ENCODE peak calls at places on chromosomes 2 and 18, in seven cellular contexts. L is lower lobe of right lung, D is foreskin keratinocyte, P is progenitor cell of endocrine pancreas, I is GM10248, K is HCT116, A is AG04449. X is an unnamed sample.

GRCh38 chr2:208254118-208254870 is 577 bp downstream of the IDH1 start:
- DNase-seq in L (peak), D (peak), P (peak), I (peak), K (peak), A (no peak), X (peak)

GRCh38 chr18:45958730-45959129 is 8.4 kb downstream of the EPG5 start:
- DNase-seq in L (no peak), D (no peak), P (no peak), I (no peak), K (no peak), A (no peak), X (no peak)

GRCh38 chr18:37243756-37244155 is 321.8 kb downstream of the CELF4 start:
- DNase-seq in L (no peak), D (no peak), P (no peak), I (no peak), K (no peak), A (no peak), X (no peak)

GRCh38 chr2:86301010-86301409 is 36.4 kb downstream of the REEP1 start:
- DNase-seq in L (no peak), D (no peak), P (no peak), I (no peak), K (no peak), A (no peak), X (no peak)

GRCh38 chr2:241981076-241981700 is 111.7 kb downstream of the RTP5 start:
- DNase-seq in L (no peak), D (no peak), P (no peak), I (no peak), K (no peak), A (no peak), X (no peak)

GRCh38 chr2:223590964-223591363 is 11.2 kb downstream of the SCG2 start:
- DNase-seq in L (no peak), D (no peak), P (no peak), I (no peak), K (no peak), A (no peak), X (no peak)

GRCh38 chr2:130873700-130874346 is 37.1 kb downstream of the ARHGEF4 start:
- DNase-seq in L (peak), D (no peak), P (peak), I (peak), K (peak), A (no peak), X (peak)

GRCh38 chr2:129903586-129904425 is 75.7 kb upstream of the RAB6C start:
- DNase-seq in L (no peak), D (no peak), P (peak), I (no peak), K (no peak), A (no peak), X (no peak)

GRCh38 chr2:239598011-239598731 is 197.4 kb upstream of the HDAC4 start:
- DNase-seq in L (peak), D (no peak), P (peak), I (no peak), K (no peak), A (no peak), X (no peak)

GRCh38 chr2:6782523-6783061 is 83.1 kb downstream of the CMPK2 start:
- DNase-seq in L (peak), D (no peak), P (no peak), I (no peak), K (no peak), A (no peak), X (no peak)

GRCh38 chr2:47046271-47046670 is 108.8 kb downstream of the STPG4 start:
- DNase-seq in L (no peak), D (no peak), P (no peak), I (no peak), K (no peak), A (no peak), X (no peak)

GRCh38 chr2:226777611-226778010 is 22.0 kb downstream of the IRS1 start:
- DNase-seq in L (no peak), D (no peak), P (no peak), I (no peak), K (no peak), A (no peak), X (no peak)

GRCh38 chr2:182870227-182870626 is 3.8 kb upstream of the FRZB start:
- DNase-seq in L (no peak), D (no peak), P (no peak), I (peak), K (peak), A (no peak), X (peak)

GRCh38 chr2:223008162-223008561 is 43.8 kb upstream of the KCNE4 start:
- DNase-seq in L (no peak), D (no peak), P (no peak), I (no peak), K (no peak), A (peak), X (no peak)

GRCh38 chr18:2150566-2150965 is 420.7 kb downstream of the METTL4 start:
- DNase-seq in L (no peak), D (no peak), P (no peak), I (no peak), K (no peak), A (no peak), X (no peak)

GRCh38 chr2:155377178-155377780 is 678.8 kb downstream of the KCNJ3 start:
- DNase-seq in L (no peak), D (no peak), P (no peak), I (no peak), K (peak), A (no peak), X (peak)

GRCh38 chr2:238564286-238564920 is 137.7 kb downstream of the ASB1 start:
- DNase-seq in L (no peak), D (no peak), P (no peak), I (peak), K (no peak), A (no peak), X (no peak)

GRCh38 chr2:238565031-238565430 is 138.3 kb downstream of the ASB1 start:
- DNase-seq in L (no peak), D (no peak), P (no peak), I (no peak), K (no peak), A (no peak), X (no peak)

GRCh38 chr2:238567067-238567855 is 140.5 kb downstream of the ASB1 start:
- DNase-seq in L (peak), D (no peak), P (no peak), I (peak), K (no peak), A (no peak), X (no peak)

GRCh38 chr2:238567996-238568395 is 141.3 kb downstream of the ASB1 start:
- DNase-seq in L (no peak), D (no peak), P (no peak), I (no peak), K (no peak), A (no peak), X (no peak)

DNA sequence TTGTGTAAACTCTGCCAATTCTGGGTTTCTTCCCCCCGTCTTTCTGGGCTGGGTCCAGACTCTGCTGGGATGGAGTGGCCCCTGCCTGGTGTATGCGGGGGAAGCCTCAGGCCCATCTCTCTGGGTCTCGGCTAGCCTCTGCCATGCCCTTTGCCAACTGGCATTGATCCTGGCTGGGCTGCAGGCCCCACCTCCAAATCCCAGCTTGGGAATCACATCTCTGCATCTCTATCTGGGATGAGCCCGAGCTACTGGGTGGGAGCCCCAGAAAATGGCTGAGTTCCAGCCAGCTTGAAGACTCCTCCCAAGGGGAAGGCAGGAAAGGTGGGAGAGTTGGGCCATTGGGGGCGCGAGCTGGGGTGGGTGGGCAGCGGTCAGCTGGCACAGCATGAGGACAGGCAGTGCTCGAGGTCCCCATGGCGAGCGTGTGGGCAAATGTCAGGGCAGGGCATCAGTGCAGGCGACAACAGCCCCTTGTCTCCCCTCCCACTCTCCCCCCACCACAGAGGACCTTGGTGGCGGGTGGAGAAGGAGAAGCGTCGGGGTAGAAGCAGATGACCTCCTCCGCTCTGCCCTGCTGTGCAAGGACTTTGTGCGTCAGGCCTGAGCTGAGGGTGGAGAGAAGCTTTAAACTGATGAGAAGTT is 139.4 kb downstream of the ASB1 start:
- DNase-seq in L (no peak), D (no peak), P (no peak), I (peak), K (no peak), A (no peak), X (no peak)
- TF ChIP-seq CTCF in L (no peak), D (no peak), P (no peak), I (no peak), K (no peak), A (no peak), X (no peak)

DNA sequence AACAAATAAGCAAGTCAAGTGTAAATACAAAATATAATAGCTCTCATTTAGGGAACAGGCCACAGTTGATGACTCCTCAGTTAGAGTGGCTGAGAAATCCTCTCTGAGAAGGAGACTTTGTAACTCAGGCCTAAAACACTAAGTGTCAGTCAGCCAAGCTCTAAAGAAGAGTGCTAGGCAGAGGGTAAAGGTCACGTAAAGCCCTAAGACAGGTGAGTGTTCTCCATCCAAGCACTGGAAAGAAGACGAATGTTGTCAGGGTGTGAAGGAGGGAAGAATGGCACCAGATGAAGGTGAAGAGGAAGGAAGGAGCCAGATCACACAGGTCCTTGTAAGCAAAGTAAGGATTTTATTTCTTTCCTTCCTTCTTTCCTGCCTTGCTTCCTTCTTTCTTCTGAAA is 24.3 kb downstream of the ERMN start:
- DNase-seq in L (no peak), D (no peak), P (no peak), I (no peak), K (no peak), A (no peak), X (no peak)
- TF ChIP-seq CTCF in L (no peak), D (no peak), P (no peak), I (no peak), K (no peak), A (no peak), X (no peak)

GRCh38 chr2:190534310-190535118 is at the start of gene NEMP2:
- DNase-seq in L (peak), D (peak), P (peak), I (peak), K (no peak), A (no peak), X (peak)
- TF ChIP-seq CTCF in L (no peak), D (no peak), P (no peak), I (no peak), K (no peak), A (no peak), X (no peak)

DNA sequence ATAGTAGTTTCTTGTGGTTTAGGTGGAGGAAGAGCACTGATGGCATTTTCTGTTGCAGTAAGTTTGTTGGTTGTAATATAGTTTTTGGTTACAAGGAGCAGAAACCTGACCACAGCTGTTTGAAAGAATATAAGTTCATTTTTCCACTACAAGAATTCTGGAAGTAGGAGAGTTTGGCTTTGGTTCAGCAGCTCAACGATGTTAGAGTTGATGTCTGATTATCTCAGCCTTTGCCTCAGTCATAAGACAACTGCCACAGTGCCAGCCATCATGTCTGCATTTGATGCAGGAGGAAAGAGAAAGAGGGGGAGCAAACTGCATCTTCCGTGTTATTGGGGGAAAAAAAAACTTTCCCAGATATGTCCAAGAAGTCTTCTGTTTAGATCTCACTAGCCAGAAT is 119.1 kb downstream of the LYPD1 start:
- DNase-seq in L (no peak), D (no peak), P (no peak), I (no peak), K (no peak), A (no peak), X (no peak)
- TF ChIP-seq CTCF in L (no peak), D (no peak), P (no peak), I (no peak), K (no peak), A (no peak), X (no peak)

GRCh38 chr2:151790689-151791088 is 37.5 kb downstream of the ARL5A start:
- DNase-seq in L (no peak), D (no peak), P (no peak), I (no peak), K (no peak), A (no peak), X (no peak)

GRCh38 chr2:151791545-151791944 is 36.7 kb downstream of the ARL5A start:
- DNase-seq in L (no peak), D (no peak), P (no peak), I (no peak), K (no peak), A (no peak), X (no peak)

GRCh38 chr2:151795646-151796240 is 32.5 kb downstream of the ARL5A start:
- DNase-seq in L (no peak), D (no peak), P (no peak), I (no peak), K (no peak), A (no peak), X (no peak)

GRCh38 chr2:151793123-151793522 is 35.1 kb downstream of the ARL5A start:
- DNase-seq in L (no peak), D (no peak), P (no peak), I (no peak), K (no peak), A (no peak), X (no peak)

GRCh38 chr2:151792589-151792988 is 35.6 kb downstream of the ARL5A start:
- DNase-seq in L (no peak), D (no peak), P (no peak), I (no peak), K (no peak), A (no peak), X (no peak)
- TF ChIP-seq CTCF in L (no peak), D (peak), P (no peak), I (no peak), K (peak), A (no peak), X (no peak)

GRCh38 chr2:854460-854859 is 96.2 kb upstream of the SNTG2 start:
- DNase-seq in L (no peak), D (no peak), P (peak), I (peak), K (peak), A (no peak), X (peak)
- TF ChIP-seq CTCF in L (peak), D (peak), P (peak), I (peak), K (peak), A (peak), X (peak)

X was measured in GM20000.